ENCODE peak calls at places on chromosomes 13 and 19, in nine cellular contexts. X is mesendoderm; A is T-helper 9 cell; L is heart left ventricle; T is choroid plexus epithelial cell; B is stromal cell of bone marrow; Q is pons; C is activated CD8-positive, alpha-beta T cell treated with anti-CD3 and anti-CD28 coated beads, Interleukin-2, amount 10 ng/mL, durations not matched to agents 7 days and 5 days; G is T-helper 17 cell. V is an unnamed sample.

GRCh38 chr13:84606616-84607015 is 724.3 kb upstream of the SLITRK1 start:
- DNase-seq in G (no peak), T (no peak), Q (no peak), X (no peak), B (no peak), L (no peak), C (no peak), A (no peak), V (no peak)

GRCh38 chr19:42274065-42274682 is 5.1 kb downstream of the CIC start:
- DNase-seq in B (no peak), T (no peak), L (no peak), X (no peak), Q (no peak), G (no peak), A (no peak), C (no peak), V (no peak)

GRCh38 chr19:768424-768823 is 17.5 kb downstream of the MISP start:
- DNase-seq in T (peak), B (peak), L (no peak), Q (no peak), C (no peak), A (no peak), X (no peak), G (no peak), V (no peak)

GRCh38 chr13:26062853-26063444 is 11.1 kb upstream of the SHISA2 start:
- DNase-seq in B (peak), A (no peak), G (peak), Q (peak), L (no peak), X (peak), C (peak), T (peak), V (no peak)

GRCh38 chr19:11479470-11480080 is 1.3 kb downstream of the ELAVL3 start:
- DNase-seq in L (no peak), C (peak), Q (peak), T (peak), G (no peak), B (no peak), X (peak), A (no peak), V (peak)

GRCh38 chr13:80945328-80945727 is 604.4 kb upstream of the SPRY2 start:
- DNase-seq in B (no peak), X (peak), G (no peak), C (no peak), Q (peak), A (no peak), T (no peak), L (no peak), V (no peak)

GRCh38 chr13:113140677-113141590 is 17.5 kb upstream of the PROZ start:
- DNase-seq in L (peak), Q (no peak), T (no peak), G (no peak), A (no peak), X (no peak), C (no peak), B (no peak), V (no peak)

GRCh38 chr13:23674795-23675640 is 104.8 kb downstream of the TNFRSF19 start:
- DNase-seq in A (no peak), G (no peak), B (peak), T (peak), C (no peak), Q (no peak), X (no peak), L (no peak), V (no peak)

GRCh38 chr19:4916292-4917082 is 7.2 kb downstream of the UHRF1 start:
- DNase-seq in Q (no peak), G (peak), L (no peak), T (no peak), C (peak), B (no peak), A (peak), X (no peak), V (no peak)

GRCh38 chr13:45472171-45472705 is 7.5 kb downstream of the COG3 start:
- DNase-seq in X (no peak), L (no peak), A (no peak), C (no peak), G (no peak), T (peak), B (peak), Q (no peak), V (no peak)

GRCh38 chr13:62158520-62158919 is 742.9 kb upstream of the PCDH20 start:
- DNase-seq in T (no peak), B (no peak), X (no peak), Q (no peak), A (no peak), G (no peak), C (no peak), L (no peak), V (no peak)

GRCh38 chr13:113671066-113672001 is 4.3 kb downstream of the GRK1 start:
- DNase-seq in X (no peak), T (no peak), A (no peak), L (no peak), B (no peak), C (no peak), G (no peak), Q (no peak), V (peak)

GRCh38 chr13:44932171-44932849 is 57.0 kb downstream of the NUFIP1 start:
- DNase-seq in B (no peak), Q (no peak), C (no peak), A (no peak), G (no peak), T (peak), L (no peak), X (no peak), V (no peak)

GRCh38 chr13:30191491-30192100 is 115.8 kb downstream of the KATNAL1 start:
- DNase-seq in Q (no peak), T (no peak), A (no peak), X (no peak), L (no peak), C (no peak), G (no peak), B (peak), V (no peak)